ENCODE peak calls at places on chromosomes 13 and 19, in ten cellular contexts. P is glutamatergic neuron, L is ovary, B is heart right ventricle, T is GM23338, V is IMR-90, E is WTC11, J is AG09319, Y is breast epithelium, O is progenitor cell of endocrine pancreas. F is an unnamed sample.
A peak's percentile ranks its signal among the peaks of the same experiment; 100 is the strongest.

GRCh38 chr13:20873348-20873747 is 29.2 kb downstream of the XPO4 start:
- DNase-seq in P (no peak), L (no peak), B (no peak), T (no peak), V (peak; percentile 61), E (no peak), J (no peak), Y (no peak), O (no peak), F (peak; percentile 49)

GRCh38 chr19:41951686-41952172 is 7.4 kb downstream of the RABAC1 start:
- DNase-seq in P (peak; percentile 95), L (peak; percentile 78), B (peak; percentile 82), T (peak; percentile 94), V (peak; percentile 65), E (peak; percentile 97), J (peak; percentile 32), Y (peak; percentile 42), O (peak; percentile 88), F (peak; percentile 79)

GRCh38 chr13:38348890-38349289 is 761 bp upstream of the UFM1 start:
- DNase-seq in P (no peak), L (peak; percentile 23), B (no peak), T (no peak), V (peak; percentile 40), E (no peak), J (no peak), Y (no peak), O (no peak), F (peak; percentile 43)

GRCh38 chr19:47247308-47247990 is 8.9 kb upstream of the CCDC9 start:
- DNase-seq in P (peak; percentile 85), L (peak; percentile 78), B (peak; percentile 83), T (peak; percentile 86), V (peak; percentile 75), E (peak; percentile 83), J (no peak), Y (peak; percentile 68), O (peak; percentile 66), F (peak; percentile 81)

GRCh38 chr19:45822716-45823115 is 7.6 kb upstream of the RSPH6A start:
- DNase-seq in P (no peak), L (no peak), B (no peak), T (no peak), V (no peak), E (no peak), J (no peak), Y (no peak), O (no peak), F (no peak)

GRCh38 chr13:66154981-66155380 is 1075.2 kb downstream of the PCDH9 start:
- DNase-seq in P (no peak), L (no peak), B (no peak), T (no peak), V (peak; percentile 16), E (no peak), J (no peak), Y (no peak), O (no peak), F (no peak)

GRCh38 chr19:2690856-2691255 is 11.6 kb downstream of the GNG7 start:
- DNase-seq in P (no peak), L (no peak), B (no peak), T (no peak), V (no peak), E (no peak), J (no peak), Y (no peak), O (no peak), F (no peak)

GRCh38 chr13:49421391-49421790 is 22.5 kb downstream of the CAB39L start:
- DNase-seq in P (no peak), L (no peak), B (no peak), T (peak; percentile 74), V (no peak), E (peak; percentile 62), J (no peak), Y (no peak), O (no peak), F (peak; percentile 8)

GRCh38 chr13:51244637-51245405 is 22.6 kb downstream of the FAM124A start:
- DNase-seq in P (no peak), L (no peak), B (no peak), T (peak; percentile 71), V (no peak), E (peak; percentile 64), J (no peak), Y (no peak), O (no peak), F (no peak)

GRCh38 chr13:51245583-51245982 is 23.4 kb downstream of the FAM124A start:
- DNase-seq in P (no peak), L (no peak), B (no peak), T (no peak), V (no peak), E (no peak), J (no peak), Y (no peak), O (no peak), F (no peak)

GRCh38 chr13:51246005-51246404 is 23.8 kb downstream of the FAM124A start:
- DNase-seq in P (no peak), L (no peak), B (no peak), T (no peak), V (no peak), E (no peak), J (no peak), Y (no peak), O (no peak), F (no peak)

GRCh38 chr13:51249254-51249653 is 27.1 kb downstream of the FAM124A start:
- DNase-seq in P (no peak), L (no peak), B (no peak), T (peak; percentile 38), V (peak; percentile 2), E (no peak), J (no peak), Y (no peak), O (no peak), F (peak; percentile 67)

DNA sequence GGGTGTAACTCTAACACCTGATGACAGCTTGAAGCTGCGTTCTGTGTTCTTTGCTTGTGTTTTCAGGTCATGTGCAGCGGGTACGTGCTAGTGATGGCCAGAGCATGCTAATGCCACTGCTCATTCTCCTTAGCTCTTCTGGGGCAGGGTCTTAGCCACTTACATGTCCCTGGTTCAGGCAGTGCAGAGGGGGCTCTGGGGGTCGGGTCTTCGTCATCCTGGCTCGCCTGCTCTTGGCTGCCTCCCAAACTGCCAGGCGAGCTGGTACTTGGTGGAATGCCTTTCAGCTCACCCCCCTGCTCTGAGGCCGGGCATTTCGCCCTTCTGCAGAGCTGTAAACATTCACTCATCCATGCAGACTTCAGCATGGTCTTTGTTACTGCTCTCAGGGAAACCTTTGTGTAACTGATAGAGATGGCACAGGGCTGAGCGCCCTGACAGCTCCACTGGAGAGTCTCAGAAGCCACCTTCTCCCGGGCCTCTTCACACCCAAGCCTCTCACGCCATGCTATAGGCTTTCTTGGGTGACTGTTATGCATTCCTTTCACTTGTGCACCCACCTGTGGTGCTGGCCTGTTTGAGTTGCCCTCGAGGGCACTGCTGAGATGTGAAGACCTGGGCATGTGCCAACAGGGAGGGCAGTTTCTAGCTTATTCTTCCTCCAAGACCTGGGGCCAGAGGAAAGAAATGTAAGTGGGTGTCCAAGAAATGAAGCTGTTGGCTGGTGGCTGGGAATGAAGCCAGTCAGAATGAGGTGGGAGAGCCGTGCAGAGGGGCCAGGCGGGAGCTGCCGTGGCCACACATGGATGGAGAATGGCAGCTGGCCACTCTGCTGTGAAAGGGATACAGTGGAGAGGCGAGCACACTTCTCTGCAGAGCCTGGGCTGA is 24.5 kb downstream of the FAM124A start:
- DNase-seq in P (no peak), L (no peak), B (peak; percentile 66), T (no peak), V (no peak), E (no peak), J (no peak), Y (peak; percentile 47), O (no peak), F (no peak)
- TF ChIP-seq CTCF in P (no peak), L (no peak), B (no peak), T (no peak), V (no peak), E (no peak), J (no peak), Y (no peak), O (no peak), F (no peak)

GRCh38 chr19:40907968-40908735 is 26.1 kb upstream of the CYP2A7 start:
- DNase-seq in P (peak; percentile 25), L (peak; percentile 65), B (no peak), T (peak; percentile 78), V (no peak), E (peak; percentile 72), J (no peak), Y (peak; percentile 22), O (no peak), F (no peak)

GRCh38 chr19:40906512-40906911 is 24.5 kb upstream of the CYP2A7 start:
- DNase-seq in P (no peak), L (no peak), B (no peak), T (no peak), V (no peak), E (no peak), J (no peak), Y (no peak), O (no peak), F (no peak)

GRCh38 chr19:40908981-40909380 is 26.9 kb upstream of the CYP2A7 start:
- DNase-seq in P (peak; percentile 44), L (peak; percentile 50), B (no peak), T (peak; percentile 56), V (no peak), E (no peak), J (peak; percentile 14), Y (no peak), O (no peak), F (no peak)
- TF ChIP-seq CTCF in P (no peak), L (no peak), B (no peak), T (peak; percentile 73), V (no peak), E (no peak), J (peak; percentile 63), Y (no peak), O (no peak), F (no peak)

DNA sequence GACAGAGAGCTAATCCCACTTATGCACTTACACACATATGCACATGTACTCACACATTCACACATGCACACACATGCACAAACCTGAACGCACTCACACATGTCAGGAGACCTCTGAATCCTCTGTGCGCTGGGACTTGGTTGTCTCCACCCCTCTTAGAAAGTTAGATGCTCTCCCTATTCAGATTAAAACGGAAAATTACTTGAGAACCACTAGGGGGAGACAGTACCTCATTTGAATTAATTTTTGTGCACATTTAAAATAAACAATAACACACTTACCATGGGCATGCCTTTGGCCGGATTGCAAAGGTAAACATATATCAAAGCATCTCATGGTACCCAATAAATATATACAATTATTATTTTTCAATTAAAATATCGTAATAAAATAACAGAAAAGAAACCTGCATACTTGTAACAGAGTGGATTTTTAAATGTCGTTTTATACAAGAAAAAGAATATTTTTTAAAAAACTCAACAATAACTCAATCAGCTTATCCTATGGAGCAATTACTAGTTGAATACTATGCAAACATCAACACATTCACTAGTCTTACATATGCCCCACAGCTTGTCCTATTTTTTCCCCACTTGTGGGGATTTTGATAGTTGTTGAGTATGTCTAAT is 9.5 kb upstream of the LILRB4 start:
- DNase-seq in P (no peak), L (no peak), B (no peak), T (peak; percentile 36), V (peak; percentile 7), E (no peak), J (no peak), Y (no peak), O (no peak), F (peak; percentile 53)
- TF ChIP-seq CTCF in P (peak; percentile 82), L (no peak), B (peak; percentile 5), T (peak; percentile 42), V (peak; percentile 46), E (peak; percentile 38), J (peak; percentile 5), Y (peak; percentile 48), O (peak; percentile 29), F (peak; percentile 38)

DNA sequence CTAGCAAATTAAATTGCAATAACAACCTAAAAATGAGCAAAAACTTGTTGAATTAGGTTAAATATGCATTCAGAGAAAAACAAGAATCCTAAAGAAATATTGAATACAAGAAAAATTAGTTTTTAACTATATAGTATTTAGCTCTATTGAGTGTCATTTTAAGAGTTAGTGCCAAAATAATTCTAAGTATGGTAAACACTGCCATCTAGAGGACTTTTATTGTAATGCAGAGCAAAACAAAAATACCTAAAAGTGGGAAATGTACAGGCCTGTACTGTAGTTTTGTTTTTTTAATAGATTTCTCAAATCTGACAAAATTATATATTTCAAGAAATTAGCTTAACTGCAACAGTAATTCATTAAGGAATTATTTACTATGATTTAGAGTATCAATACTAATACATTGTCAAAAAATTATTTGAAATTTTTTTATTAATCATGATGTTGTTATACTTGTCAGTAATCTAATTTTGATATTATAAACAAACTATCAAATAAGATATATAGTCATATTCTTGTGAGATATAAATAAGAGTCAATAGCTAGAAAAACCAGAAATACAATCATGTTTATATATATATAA is 8.2 kb upstream of the PCDH9 start:
- DNase-seq in P (no peak), L (no peak), B (no peak), T (peak; percentile 24), V (peak; percentile 36), E (no peak), J (no peak), Y (no peak), O (no peak), F (peak; percentile 46)
- TF ChIP-seq CTCF in P (peak; percentile 89), L (no peak), B (peak; percentile 68), T (no peak), V (peak; percentile 77), E (peak; percentile 54), J (peak; percentile 56), Y (peak; percentile 55), O (peak; percentile 85), F (peak; percentile 53)